ENCODE peak calls at places on chromosomes 5 and 9, in six cellular contexts. W is HCT116, C is PC-9, A is H1, T is HepG2, I is A673. F is an unnamed sample. For H3K27me3, the result is how much of the 10 kb centered on the place peaks cover.

GRCh38 chr9:128011071-128011817 is 30.5 kb upstream of the EEIG1 start:
- DNase-seq in W (no peak), C (peak), A (peak), T (peak), I (no peak), F (no peak)

GRCh38 chr5:76403963-76404693 is 1.0 kb downstream of the IQGAP2 start:
- DNase-seq in W (no peak), C (no peak), A (peak), T (peak), I (peak), F (no peak)

GRCh38 chr9:37221489-37222106 is 101.2 kb downstream of the ZCCHC7 start:
- DNase-seq in W (no peak), C (no peak), A (no peak), T (no peak), I (no peak), F (no peak)

GRCh38 chr5:64834611-64835010 is 65.9 kb downstream of the CWC27 start:
- DNase-seq in W (no peak), C (no peak), A (no peak), T (no peak), I (no peak), F (no peak)

GRCh38 chr5:179307006-179307800 is 38.1 kb downstream of the ADAMTS2 start:
- DNase-seq in W (no peak), C (no peak), A (no peak), T (no peak), I (no peak), F (no peak)

GRCh38 chr5:150559701-150560100 is 51.8 kb downstream of the NDST1 start:
- DNase-seq in W (no peak), C (no peak), A (no peak), T (no peak), I (no peak), F (peak)

GRCh38 chr9:79610019-79610760 is 38.4 kb downstream of the TLE4 start:
- DNase-seq in W (no peak), C (no peak), A (no peak), T (no peak), I (no peak), F (no peak)

GRCh38 chr5:170225326-170226137 is 7.3 kb upstream of the C5orf58 start:
- DNase-seq in W (peak), C (peak), A (peak), T (peak), I (peak), F (peak)

GRCh38 chr9:100427366-100428263 is 672 bp downstream of the MSANTD3 start:
- DNase-seq in W (peak), C (peak), A (no peak), T (peak), I (peak), F (peak)

GRCh38 chr9:126222835-126223431 is 103.7 kb upstream of the MVB12B start:
- DNase-seq in W (no peak), C (no peak), A (peak), T (no peak), I (no peak), F (no peak)

GRCh38 chr5:8864053-8864452 is 681.8 kb downstream of the SEMA5A start:
- DNase-seq in W (no peak), C (no peak), A (peak), T (no peak), I (no peak), F (peak)

GRCh38 chr9:80937646-80938045 is 751.7 kb downstream of the TLE1 start:
- DNase-seq in W (no peak), C (no peak), A (no peak), T (no peak), I (peak), F (no peak)

GRCh38 chr9:80285325-80285724 is 713.6 kb downstream of the TLE4 start:
- DNase-seq in W (no peak), C (no peak), A (no peak), T (no peak), I (peak), F (peak)

GRCh38 chr9:134297581-134297980 is 28.7 kb upstream of the RXRA start:
- DNase-seq in W (no peak), C (no peak), A (no peak), T (no peak), I (no peak), F (no peak)

GRCh38 chr5:52693279-52693678 is 94.4 kb upstream of the ITGA1 start:
- DNase-seq in W (no peak), C (no peak), A (no peak), T (peak), I (peak), F (peak)

GRCh38 chr5:109939109-109939682 is 249.5 kb downstream of the MAN2A1 start:
- DNase-seq in W (no peak), C (peak), A (no peak), T (no peak), I (no peak), F (peak)

GRCh38 chr5:166581827-166582226 is 1709.6 kb upstream of the WWC1 start:
- DNase-seq in W (no peak), C (no peak), A (no peak), T (no peak), I (peak), F (peak)

GRCh38 chr5:144236479-144236878 is 65.8 kb downstream of the KCTD16 start:
- DNase-seq in W (no peak), C (no peak), A (no peak), T (no peak), I (no peak), F (no peak)

GRCh38 chr5:121962347-121962670 is 534 bp downstream of the SRFBP1 start:
- DNase-seq in W (no peak), C (no peak), A (no peak), T (no peak), I (no peak), F (no peak)

GRCh38 chr9:97475079-97475478 is 26.4 kb upstream of the TMOD1 start:
- DNase-seq in W (no peak), C (no peak), A (no peak), T (no peak), I (peak), F (no peak)

GRCh38 chr5:69209607-69210006 is 20.2 kb downstream of the CENPH start:
- DNase-seq in W (no peak), C (no peak), A (no peak), T (no peak), I (no peak), F (no peak)

GRCh38 chr5:55714339-55714738 is 2.2 kb upstream of the SLC38A9 start:
- DNase-seq in W (peak), C (no peak), A (no peak), T (no peak), I (no peak), F (no peak)

GRCh38 chr5:149887622-149888183 is 56.9 kb downstream of the PDE6A start:
- DNase-seq in W (peak), C (peak), A (no peak), T (peak), I (peak), F (peak)

GRCh38 chr9:89941875-89942274 is 337.1 kb downstream of the GADD45G start:
- DNase-seq in W (no peak), C (peak), A (no peak), T (no peak), I (no peak), F (peak)

GRCh38 chr9:123399803-123400378 is 43.9 kb downstream of the CRB2 start:
- DNase-seq in W (no peak), C (no peak), A (peak), T (no peak), I (peak), F (no peak)

GRCh38 chr5:5978501-5979361 is 399.6 kb downstream of the MED10 start:
- DNase-seq in W (no peak), C (no peak), A (no peak), T (no peak), I (no peak), F (no peak)

GRCh38 chr9:126462617-126463016 is 136.0 kb downstream of the MVB12B start:
- DNase-seq in W (no peak), C (no peak), A (no peak), T (no peak), I (no peak), F (no peak)

GRCh38 chr5:40395241-40395640 is 284.5 kb upstream of the PTGER4 start:
- DNase-seq in W (no peak), C (peak), A (no peak), T (no peak), I (no peak), F (no peak)

GRCh38 chr9:91253488-91253887 is 108.2 kb downstream of the AUH start:
- DNase-seq in W (peak), C (no peak), A (no peak), T (peak), I (no peak), F (peak)

GRCh38 chr9:73011346-73011745 is 58.5 kb upstream of the ALDH1A1 start:
- DNase-seq in W (no peak), C (no peak), A (no peak), T (no peak), I (no peak), F (no peak)

GRCh38 chr5:175728885-175729828 is 71.3 kb downstream of the HRH2 start:
- DNase-seq in W (no peak), C (no peak), A (peak), T (no peak), I (no peak), F (no peak)

GRCh38 chr5:43191740-43192557 is at the start of gene NIM1K:
- DNase-seq in W (no peak), C (no peak), A (peak), T (peak), I (peak), F (no peak)

GRCh38 chr5:21918451-21918850 is 934.7 kb downstream of the CDH12 start:
- DNase-seq in W (no peak), C (no peak), A (no peak), T (no peak), I (peak), F (no peak)

GRCh38 chr5:72146056-72146455 is 38.8 kb downstream of the MAP1B start:
- DNase-seq in W (no peak), C (no peak), A (no peak), T (no peak), I (no peak), F (no peak)

GRCh38 chr5:169913479-169913878 is 66.8 kb downstream of the INSYN2B start:
- DNase-seq in W (no peak), C (no peak), A (no peak), T (no peak), I (no peak), F (no peak)

GRCh38 chr5:52998552-52999313 is 9.6 kb downstream of the ITGA2 start:
- DNase-seq in W (no peak), C (no peak), A (no peak), T (no peak), I (no peak), F (no peak)

GRCh38 chr9:12812710-12813109 is 37.9 kb downstream of the LURAP1L start:
- DNase-seq in W (no peak), C (no peak), A (no peak), T (no peak), I (no peak), F (no peak)

GRCh38 chr5:167899490-167899889 is 392.0 kb upstream of the WWC1 start:
- DNase-seq in W (no peak), C (peak), A (no peak), T (no peak), I (peak), F (peak)

GRCh38 chr5:167895899-167896659 is 395.4 kb upstream of the WWC1 start:
- DNase-seq in W (no peak), C (no peak), A (peak), T (no peak), I (peak), F (no peak)

GRCh38 chr5:167897371-167897770 is 394.1 kb upstream of the WWC1 start:
- DNase-seq in W (no peak), C (no peak), A (no peak), T (no peak), I (no peak), F (no peak)

GRCh38 chr5:167900521-167900920 is 390.9 kb upstream of the WWC1 start:
- DNase-seq in W (no peak), C (no peak), A (peak), T (no peak), I (no peak), F (no peak)

DNA sequence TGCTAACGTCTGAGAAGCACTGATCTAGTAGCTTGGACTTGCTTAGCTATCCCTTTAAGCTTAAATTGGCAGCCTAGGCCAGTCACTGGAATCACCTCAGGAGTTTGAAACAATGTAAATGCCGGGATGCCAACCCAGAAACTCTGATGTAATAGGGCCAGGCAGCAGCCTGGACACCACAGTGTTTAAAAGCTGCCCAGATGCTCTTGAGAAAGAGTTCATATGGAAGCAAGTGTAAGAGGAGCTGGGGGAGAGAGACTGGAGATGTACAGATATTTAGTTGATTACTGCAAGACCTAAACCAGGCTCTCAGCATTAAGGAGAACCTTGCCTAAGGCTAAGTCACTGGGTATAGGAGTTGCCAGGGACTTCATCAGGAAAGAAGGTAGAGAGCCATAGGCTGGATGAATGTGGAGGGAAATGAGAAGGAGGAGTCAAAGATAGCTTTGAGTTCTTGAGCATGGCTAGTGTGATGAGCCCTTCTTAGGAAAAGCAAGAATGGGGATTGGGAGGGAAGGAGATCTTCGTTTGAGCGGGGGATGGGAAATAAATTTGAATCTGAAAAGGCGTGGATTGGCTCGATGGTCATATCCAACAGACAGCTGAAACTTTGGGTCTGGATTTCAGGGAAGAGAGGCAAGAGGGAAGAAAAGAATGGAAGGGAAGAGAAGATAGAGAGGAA is 392.9 kb upstream of the WWC1 start:
- DNase-seq in W (no peak), C (peak), A (peak), T (no peak), I (no peak), F (peak)
- H3K27me3 ChIP-seq in W (under half), C (under half), A (under half), T (under half), I (under half), F (under half)

GRCh38 chr5:73274121-73274520 is 101.1 kb downstream of the TMEM174 start:
- DNase-seq in W (no peak), C (no peak), A (no peak), T (no peak), I (no peak), F (no peak)
- TF ChIP-seq EZH2 in W (no peak), C (no peak), A (no peak), T (no peak), I (no peak), F (no peak)

GRCh38 chr9:120875643-120875953 is 1.4 kb downstream of the PHF19 start:
- DNase-seq in W (no peak), C (no peak), A (no peak), T (no peak), I (no peak), F (no peak)

GRCh38 chr9:120876842-120877240 is at the start of gene PHF19:
- DNase-seq in W (no peak), C (no peak), A (no peak), T (peak), I (peak), F (peak)

GRCh38 chr9:120875954-120876841 is 790 bp downstream of the PHF19 start:
- DNase-seq in W (peak), C (peak), A (peak), T (peak), I (peak), F (peak)

GRCh38 chr9:120878188-120879130 is 1.5 kb upstream of the PHF19 start:
- DNase-seq in W (no peak), C (no peak), A (no peak), T (no peak), I (no peak), F (no peak)

GRCh38 chr9:120877276-120878034 is 467 bp upstream of the PHF19 start:
- DNase-seq in W (no peak), C (peak), A (peak), T (peak), I (peak), F (peak)
- TF ChIP-seq CTCF in W (no peak), C (no peak), A (no peak), T (peak), I (no peak), F (no peak)

DNA sequence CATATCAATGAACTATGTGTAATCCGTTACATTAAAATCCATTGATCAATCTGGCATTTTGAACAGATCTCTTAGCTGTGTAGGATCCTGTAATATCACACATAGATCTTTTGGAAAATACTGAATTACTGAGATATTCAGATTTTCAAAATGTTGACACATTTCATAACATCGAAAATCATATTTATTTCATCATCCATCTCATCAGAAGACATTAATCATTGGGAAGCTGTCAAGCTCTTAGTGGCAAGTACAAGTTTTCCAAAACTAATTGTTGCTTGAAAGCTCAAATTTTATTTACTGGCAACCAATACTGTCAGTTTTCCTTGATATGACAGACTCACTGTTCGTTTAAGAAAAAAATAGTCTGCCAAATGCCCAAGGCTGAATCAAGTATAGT is 8.5 kb downstream of the NR6A1 start:
- DNase-seq in W (no peak), C (no peak), A (no peak), T (no peak), I (no peak), F (no peak)
- H3K27me3 ChIP-seq in W (under half), C (under half), A (under half), T (under half), I (under half), F (under half)

GRCh38 chr9:137281345-137282116 is 4.0 kb downstream of the TOR4A start:
- DNase-seq in W (no peak), C (no peak), A (peak), T (no peak), I (no peak), F (no peak)

GRCh38 chr9:137279741-137280477 is 2.4 kb downstream of the TOR4A start:
- DNase-seq in W (no peak), C (no peak), A (peak), T (no peak), I (no peak), F (no peak)

GRCh38 chr9:137278913-137279711 is 1.6 kb downstream of the TOR4A start:
- DNase-seq in W (no peak), C (no peak), A (no peak), T (no peak), I (no peak), F (no peak)

GRCh38 chr9:137278061-137278912 is 761 bp downstream of the TOR4A start:
- DNase-seq in W (no peak), C (no peak), A (peak), T (no peak), I (no peak), F (no peak)

DNA sequence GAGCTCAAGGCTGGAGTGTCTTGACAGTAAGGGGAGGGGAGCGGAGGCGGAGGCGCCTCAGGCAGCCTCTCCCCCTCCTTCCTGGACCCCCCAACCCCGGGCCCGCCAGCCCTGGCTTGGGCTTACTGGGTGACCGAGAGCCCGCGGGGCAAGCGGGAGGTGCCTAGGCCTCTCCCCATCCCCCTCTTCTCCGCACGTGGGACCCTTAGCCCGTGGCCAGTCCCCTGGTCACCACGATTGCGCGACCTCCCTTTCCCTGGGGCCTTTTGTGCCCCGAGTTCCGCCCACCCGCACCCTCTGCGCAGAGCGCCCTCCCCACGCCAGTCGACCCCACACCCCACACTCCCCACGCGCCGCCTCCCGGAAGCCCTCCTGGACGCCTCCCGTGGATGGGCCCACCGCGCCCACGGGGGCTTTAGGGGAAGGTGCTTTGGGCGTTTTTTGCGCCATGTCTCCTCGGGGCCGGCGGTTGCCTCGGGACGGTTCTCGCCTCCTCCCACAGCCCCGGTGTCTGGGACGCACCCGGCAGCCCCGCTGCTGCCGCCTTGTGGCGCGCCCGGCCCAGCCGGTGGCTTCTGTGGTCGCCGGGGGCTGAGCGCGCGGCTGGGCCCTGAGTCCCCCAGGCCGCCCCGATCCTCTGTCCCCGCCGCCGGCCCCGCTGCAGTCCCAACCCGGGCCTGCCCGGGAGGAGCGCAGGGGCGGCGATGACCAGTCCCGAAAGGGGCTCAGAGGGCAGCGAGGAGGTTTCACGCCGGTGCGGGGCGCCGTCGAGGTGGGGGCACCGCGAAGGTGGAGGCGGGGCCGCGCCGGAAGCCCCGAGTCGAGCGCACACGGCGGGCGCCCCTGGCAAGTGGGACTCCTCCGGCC is 3.2 kb downstream of the TOR4A start:
- DNase-seq in W (no peak), C (no peak), A (peak), T (no peak), I (peak), F (no peak)
- TF ChIP-seq EZH2 in W (no peak), C (no peak), A (no peak), T (no peak), I (no peak), F (no peak)

GRCh38 chr5:14838396-14839319 is 32.9 kb downstream of the ANKH start:
- DNase-seq in W (no peak), C (no peak), A (peak), T (no peak), I (no peak), F (no peak)
- TF ChIP-seq CTCF in W (no peak), C (no peak), A (peak), T (peak), I (no peak), F (no peak)

GRCh38 chr5:2125163-2125900 is 242.6 kb upstream of the IRX4 start:
- DNase-seq in W (no peak), C (no peak), A (no peak), T (no peak), I (no peak), F (no peak)
- H3K27me3 ChIP-seq in W (under half), C (half or more), A (under half), T (under half), I (under half), F (under half)

F was measured in mammary epithelial cell.